ENCODE peak calls at places on chromosome 7, in six cellular contexts. One of them, this sample, is unnamed.

GRCh38 chr7:135169141-135169935 is 1.2 kb downstream of the CYREN start:
- DNase-seq in RWPE1: peak
- DNase-seq in body of pancreas: peak
- DNase-seq in neural crest cell: no peak
- DNase-seq in fibroblast of lung: no peak
- DNase-seq in uterus: no peak
- DNase-seq in this sample: peak

GRCh38 chr7:26508481-26508880 is 216.8 kb downstream of the SNX10 start:
- DNase-seq in RWPE1: no peak
- DNase-seq in body of pancreas: no peak
- DNase-seq in neural crest cell: no peak
- DNase-seq in fibroblast of lung: no peak
- DNase-seq in uterus: no peak
- DNase-seq in this sample: no peak

GRCh38 chr7:111855842-111856227 is 293.5 kb upstream of the IMMP2L start:
- DNase-seq in RWPE1: no peak
- DNase-seq in body of pancreas: peak
- DNase-seq in neural crest cell: no peak
- DNase-seq in fibroblast of lung: peak
- DNase-seq in uterus: no peak
- DNase-seq in this sample: no peak

GRCh38 chr7:130926021-130926691 is 192.1 kb upstream of the KLF14 start:
- DNase-seq in RWPE1: no peak
- DNase-seq in body of pancreas: no peak
- DNase-seq in neural crest cell: no peak
- DNase-seq in fibroblast of lung: no peak
- DNase-seq in uterus: no peak
- DNase-seq in this sample: no peak

GRCh38 chr7:94664023-94664422 is 8.1 kb upstream of the SGCE start:
- DNase-seq in RWPE1: no peak
- DNase-seq in body of pancreas: no peak
- DNase-seq in neural crest cell: no peak
- DNase-seq in fibroblast of lung: no peak
- DNase-seq in uterus: no peak
- DNase-seq in this sample: no peak

GRCh38 chr7:44811093-44811492 is 14.6 kb downstream of the PPIA start:
- DNase-seq in RWPE1: peak
- DNase-seq in body of pancreas: no peak
- DNase-seq in neural crest cell: no peak
- DNase-seq in fibroblast of lung: no peak
- DNase-seq in uterus: no peak
- DNase-seq in this sample: no peak

GRCh38 chr7:81036041-81036440 is 117.2 kb upstream of the SEMA3C start:
- DNase-seq in RWPE1: no peak
- DNase-seq in body of pancreas: no peak
- DNase-seq in neural crest cell: no peak
- DNase-seq in fibroblast of lung: no peak
- DNase-seq in uterus: no peak
- DNase-seq in this sample: no peak

GRCh38 chr7:128410092-128410665 is 397 bp upstream of the IMPDH1 start:
- DNase-seq in RWPE1: peak
- DNase-seq in body of pancreas: peak
- DNase-seq in neural crest cell: no peak
- DNase-seq in fibroblast of lung: peak
- DNase-seq in uterus: no peak
- DNase-seq in this sample: peak

GRCh38 chr7:43758029-43758860 is at the start of gene BLVRA:
- DNase-seq in RWPE1: peak
- DNase-seq in body of pancreas: peak
- DNase-seq in neural crest cell: peak
- DNase-seq in fibroblast of lung: peak
- DNase-seq in uterus: peak
- DNase-seq in this sample: no peak

GRCh38 chr7:80453699-80454340 is 58.0 kb downstream of the GNAT3 start:
- DNase-seq in RWPE1: peak
- DNase-seq in body of pancreas: no peak
- DNase-seq in neural crest cell: no peak
- DNase-seq in fibroblast of lung: peak
- DNase-seq in uterus: no peak
- DNase-seq in this sample: peak

GRCh38 chr7:7100432-7100849 is 81.9 kb upstream of the C1GALT1 start:
- DNase-seq in RWPE1: peak
- DNase-seq in body of pancreas: no peak
- DNase-seq in neural crest cell: no peak
- DNase-seq in fibroblast of lung: no peak
- DNase-seq in uterus: no peak
- DNase-seq in this sample: no peak

GRCh38 chr7:116679495-116679894 is 7.5 kb downstream of the MET start:
- DNase-seq in RWPE1: peak
- DNase-seq in body of pancreas: no peak
- DNase-seq in neural crest cell: no peak
- DNase-seq in fibroblast of lung: no peak
- DNase-seq in uterus: no peak
- DNase-seq in this sample: no peak

GRCh38 chr7:21960922-21961321 is 15.2 kb upstream of the CDCA7L start:
- DNase-seq in RWPE1: peak
- DNase-seq in body of pancreas: no peak
- DNase-seq in neural crest cell: no peak
- DNase-seq in fibroblast of lung: peak
- DNase-seq in uterus: no peak
- DNase-seq in this sample: peak

GRCh38 chr7:22726849-22727792 is at the start of gene IL6:
- DNase-seq in RWPE1: peak
- DNase-seq in body of pancreas: peak
- DNase-seq in neural crest cell: peak
- DNase-seq in fibroblast of lung: peak
- DNase-seq in uterus: peak
- DNase-seq in this sample: peak

GRCh38 chr7:94431620-94432295 is 37.1 kb downstream of the COL1A2 start:
- DNase-seq in RWPE1: no peak
- DNase-seq in body of pancreas: no peak
- DNase-seq in neural crest cell: no peak
- DNase-seq in fibroblast of lung: peak
- DNase-seq in uterus: no peak
- DNase-seq in this sample: peak

GRCh38 chr7:2008936-2009540 is 223.7 kb downstream of the MAD1L1 start:
- DNase-seq in RWPE1: no peak
- DNase-seq in body of pancreas: peak
- DNase-seq in neural crest cell: no peak
- DNase-seq in fibroblast of lung: no peak
- DNase-seq in uterus: no peak
- DNase-seq in this sample: no peak

GRCh38 chr7:101590663-101591435 is 38.2 kb downstream of the MYL10 start:
- DNase-seq in RWPE1: no peak
- DNase-seq in body of pancreas: no peak
- DNase-seq in neural crest cell: no peak
- DNase-seq in fibroblast of lung: no peak
- DNase-seq in uterus: no peak
- DNase-seq in this sample: no peak

GRCh38 chr7:76292206-76292573 is 10.3 kb upstream of the HSPB1 start:
- DNase-seq in RWPE1: no peak
- DNase-seq in body of pancreas: no peak
- DNase-seq in neural crest cell: no peak
- DNase-seq in fibroblast of lung: peak
- DNase-seq in uterus: peak
- DNase-seq in this sample: no peak

GRCh38 chr7:127819975-127820778 is 168.2 kb downstream of the SND1 start:
- DNase-seq in RWPE1: no peak
- DNase-seq in body of pancreas: no peak
- DNase-seq in neural crest cell: no peak
- DNase-seq in fibroblast of lung: peak
- DNase-seq in uterus: no peak
- DNase-seq in this sample: peak

GRCh38 chr7:3730271-3730670 is 429.2 kb downstream of the SDK1 start:
- DNase-seq in RWPE1: no peak
- DNase-seq in body of pancreas: no peak
- DNase-seq in neural crest cell: no peak
- DNase-seq in fibroblast of lung: peak
- DNase-seq in uterus: no peak
- DNase-seq in this sample: no peak

GRCh38 chr7:97002555-97003261 is 2.6 kb upstream of the DLX6 start:
- DNase-seq in RWPE1: no peak
- DNase-seq in body of pancreas: no peak
- DNase-seq in neural crest cell: no peak
- DNase-seq in fibroblast of lung: no peak
- DNase-seq in uterus: no peak
- DNase-seq in this sample: no peak

GRCh38 chr7:2629740-2630681 is 1.8 kb upstream of the TTYH3 start:
- DNase-seq in RWPE1: no peak
- DNase-seq in body of pancreas: peak
- DNase-seq in neural crest cell: no peak
- DNase-seq in fibroblast of lung: no peak
- DNase-seq in uterus: peak
- DNase-seq in this sample: no peak

GRCh38 chr7:134355925-134356324 is 39.2 kb upstream of the SLC35B4 start:
- DNase-seq in RWPE1: no peak
- DNase-seq in body of pancreas: peak
- DNase-seq in neural crest cell: no peak
- DNase-seq in fibroblast of lung: peak
- DNase-seq in uterus: no peak
- DNase-seq in this sample: no peak

DNA sequence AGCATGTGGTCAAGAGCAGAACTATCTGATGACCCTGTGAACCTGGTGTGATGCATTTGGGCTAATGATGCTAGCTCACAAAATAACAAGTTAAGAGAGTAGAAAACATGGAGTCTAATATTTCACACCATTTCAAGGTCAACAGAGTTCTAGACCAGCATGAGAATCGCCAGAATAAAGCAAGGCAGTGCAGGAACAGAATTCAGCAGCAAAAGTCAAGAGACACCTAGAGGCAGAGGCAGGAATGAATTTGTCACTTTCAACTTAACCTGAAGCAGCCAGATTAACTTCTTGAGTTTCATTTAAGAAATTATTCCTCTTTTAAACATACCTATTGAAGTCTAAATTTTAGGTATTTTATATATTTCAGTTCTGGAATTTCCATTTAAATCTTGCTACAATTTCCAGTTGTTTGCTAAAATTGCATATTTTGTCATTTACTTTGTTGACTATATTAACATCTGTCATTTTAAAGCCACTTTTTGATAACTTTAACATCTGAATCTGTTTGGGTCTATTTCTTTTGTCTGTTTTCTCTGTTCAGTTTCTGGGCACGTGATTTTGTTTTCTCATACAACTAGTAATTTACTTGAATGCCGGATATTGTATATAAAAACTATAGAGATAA is 44.2 kb upstream of the PRSS58 start:
- DNase-seq in RWPE1: peak
- DNase-seq in body of pancreas: no peak
- DNase-seq in neural crest cell: no peak
- DNase-seq in fibroblast of lung: no peak
- DNase-seq in uterus: no peak
- DNase-seq in this sample: peak
- TF ChIP-seq CTCF in RWPE1: peak
- TF ChIP-seq CTCF in body of pancreas: peak
- TF ChIP-seq CTCF in neural crest cell: peak
- TF ChIP-seq CTCF in fibroblast of lung: peak
- TF ChIP-seq CTCF in uterus: no peak
- TF ChIP-seq CTCF in this sample: peak

DNA sequence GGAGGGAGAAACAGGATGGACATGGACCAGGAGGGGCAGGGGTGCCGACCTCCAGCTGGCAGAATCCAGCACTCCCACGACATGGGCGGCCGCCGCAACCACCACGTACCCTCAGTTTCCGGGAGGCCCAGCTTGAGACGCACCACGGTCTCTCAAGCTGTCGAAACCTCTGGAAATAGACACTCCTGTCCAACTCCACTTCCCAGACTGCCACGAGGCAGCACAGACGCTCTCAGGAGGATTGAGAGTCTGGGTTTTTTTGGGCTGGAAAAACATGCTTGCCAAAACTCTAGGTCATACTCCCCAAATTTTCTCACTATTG is 37.9 kb upstream of the PDGFA start:
- DNase-seq in RWPE1: no peak
- DNase-seq in body of pancreas: no peak
- DNase-seq in neural crest cell: no peak
- DNase-seq in fibroblast of lung: no peak
- DNase-seq in uterus: no peak
- DNase-seq in this sample: no peak
- TF ChIP-seq CTCF in RWPE1: no peak
- TF ChIP-seq CTCF in body of pancreas: no peak
- TF ChIP-seq CTCF in neural crest cell: no peak
- TF ChIP-seq CTCF in fibroblast of lung: no peak
- TF ChIP-seq CTCF in uterus: no peak
- TF ChIP-seq CTCF in this sample: no peak

GRCh38 chr7:132113536-132114409 is 462.5 kb downstream of the PLXNA4 start:
- DNase-seq in RWPE1: no peak
- DNase-seq in body of pancreas: no peak
- DNase-seq in neural crest cell: no peak
- DNase-seq in fibroblast of lung: no peak
- DNase-seq in uterus: peak
- DNase-seq in this sample: no peak
- TF ChIP-seq CTCF in RWPE1: no peak
- TF ChIP-seq CTCF in body of pancreas: no peak
- TF ChIP-seq CTCF in neural crest cell: no peak
- TF ChIP-seq CTCF in fibroblast of lung: no peak
- TF ChIP-seq CTCF in uterus: peak
- TF ChIP-seq CTCF in this sample: peak

DNA sequence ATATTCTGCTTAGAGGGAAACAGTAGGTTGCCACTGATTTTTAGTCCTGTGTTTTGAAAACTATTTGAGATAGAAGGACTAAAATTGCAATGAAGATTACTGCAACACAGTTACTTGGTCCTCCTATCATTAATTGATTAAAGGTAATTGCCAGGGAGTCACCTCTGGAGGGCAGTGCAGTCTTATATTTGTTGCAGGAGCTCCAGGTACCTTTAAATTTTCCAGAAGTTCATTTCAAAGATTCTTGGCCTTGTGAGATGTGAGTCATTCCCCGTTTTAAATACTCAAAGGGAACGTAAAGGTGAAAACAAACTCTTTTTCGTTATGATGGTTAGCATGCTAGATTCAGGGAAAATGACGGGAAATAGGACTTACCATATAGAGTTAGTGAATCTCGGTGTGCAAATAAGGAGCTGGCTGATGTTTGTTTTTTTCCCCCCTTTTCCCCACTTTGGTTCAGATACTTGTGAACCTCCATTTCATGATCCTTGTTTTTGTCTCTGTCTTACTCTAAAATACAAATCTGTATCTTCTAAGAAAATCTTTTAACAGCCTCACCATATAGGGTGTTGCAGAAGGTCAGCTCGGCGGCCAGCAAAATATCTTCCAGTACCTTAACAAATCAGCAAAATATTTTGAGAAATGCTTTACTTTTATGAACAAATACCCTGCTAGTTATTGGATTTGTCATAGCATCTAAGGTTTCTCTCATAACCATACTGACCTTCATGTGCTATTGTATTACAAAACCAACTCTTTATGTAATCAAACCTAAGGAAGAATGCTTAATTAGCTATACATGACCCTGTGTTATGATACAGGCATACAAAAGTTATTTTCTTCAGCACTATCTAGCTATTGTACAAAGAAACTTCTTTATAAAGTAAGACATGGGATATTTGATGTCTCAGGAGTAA is 143.0 kb upstream of the HDAC9 start:
- DNase-seq in RWPE1: peak
- DNase-seq in body of pancreas: peak
- DNase-seq in neural crest cell: peak
- DNase-seq in fibroblast of lung: peak
- DNase-seq in uterus: peak
- DNase-seq in this sample: peak
- TF ChIP-seq CTCF in RWPE1: peak
- TF ChIP-seq CTCF in body of pancreas: peak
- TF ChIP-seq CTCF in neural crest cell: peak
- TF ChIP-seq CTCF in fibroblast of lung: peak
- TF ChIP-seq CTCF in uterus: peak
- TF ChIP-seq CTCF in this sample: peak

GRCh38 chr7:51451751-51452465 is 135.3 kb upstream of the COBL start:
- DNase-seq in RWPE1: no peak
- DNase-seq in body of pancreas: no peak
- DNase-seq in neural crest cell: peak
- DNase-seq in fibroblast of lung: no peak
- DNase-seq in uterus: no peak
- DNase-seq in this sample: no peak
- TF ChIP-seq CTCF in RWPE1: no peak
- TF ChIP-seq CTCF in body of pancreas: no peak
- TF ChIP-seq CTCF in neural crest cell: peak
- TF ChIP-seq CTCF in fibroblast of lung: no peak
- TF ChIP-seq CTCF in uterus: no peak
- TF ChIP-seq CTCF in this sample: no peak

This sample was measured in HFFc6.